ENCODE peak calls at places on chromosome 22, in nine cellular contexts. L is psoas muscle, U is Peyer's patch, I is RWPE1, S is AG09319, K is endothelial cell, A is fibroblast of mammary gland, C is nephron progenitor cell, M is cardiac muscle cell. V is an unnamed sample.

GRCh38 chr22:19851291-19852176 is 3.1 kb downstream of the GNB1L start:
- DNase-seq in U (no peak), C (no peak), A (no peak), K (no peak), I (no peak), S (no peak), M (no peak), L (no peak), V (no peak)

GRCh38 chr22:27397948-27398330 is 403.6 kb downstream of the MN1 start:
- DNase-seq in K (no peak), M (no peak), I (no peak), L (peak), A (peak), S (no peak), U (no peak), C (no peak), V (no peak)

GRCh38 chr22:30009478-30009877 is 70.8 kb upstream of the HORMAD2 start:
- DNase-seq in I (no peak), L (no peak), M (no peak), S (no peak), U (no peak), K (no peak), C (no peak), A (no peak), V (no peak)

GRCh38 chr22:42326786-42327185 is 56.3 kb upstream of the TCF20 start:
- DNase-seq in M (no peak), U (no peak), S (no peak), L (no peak), A (peak), C (no peak), I (no peak), K (no peak), V (no peak)

GRCh38 chr22:28148816-28149465 is 229.9 kb upstream of the PITPNB start:
- DNase-seq in S (no peak), M (no peak), L (no peak), A (peak), K (no peak), C (no peak), U (no peak), I (no peak), V (no peak)

GRCh38 chr22:40531951-40532900 is 104.3 kb downstream of the MRTFA start:
- DNase-seq in I (no peak), S (no peak), M (no peak), U (no peak), K (no peak), C (no peak), A (no peak), L (no peak), V (no peak)

GRCh38 chr22:27911329-27911728 is 7.7 kb downstream of the PITPNB start:
- DNase-seq in A (no peak), U (no peak), S (no peak), L (no peak), C (no peak), I (no peak), K (no peak), M (peak), V (no peak)

GRCh38 chr22:16804882-16805281 is 20.3 kb downstream of the XKR3 start:
- DNase-seq in S (no peak), L (no peak), I (no peak), U (no peak), A (no peak), M (no peak), C (no peak), K (no peak), V (no peak)

GRCh38 chr22:41240377-41241132 is at the start of gene CHADL:
- DNase-seq in U (no peak), C (peak), K (no peak), S (no peak), M (no peak), L (no peak), I (no peak), A (no peak), V (no peak)

GRCh38 chr22:29079218-29079901 is 6.5 kb downstream of the KREMEN1 start:
- DNase-seq in A (no peak), I (no peak), S (peak), M (no peak), U (no peak), C (no peak), K (no peak), L (no peak), V (no peak)

GRCh38 chr22:37777122-37777687 is 30.5 kb upstream of the GCAT start:
- DNase-seq in U (peak), M (no peak), I (peak), C (peak), L (peak), K (no peak), A (peak), S (peak), V (no peak)

GRCh38 chr22:37784829-37785495 is 22.8 kb upstream of the GCAT start:
- DNase-seq in A (no peak), K (no peak), C (no peak), I (no peak), M (no peak), U (no peak), L (no peak), S (no peak), V (no peak)

GRCh38 chr22:37778370-37779009 is 29.2 kb upstream of the GCAT start:
- DNase-seq in A (peak), S (no peak), L (no peak), C (no peak), U (no peak), K (no peak), M (no peak), I (no peak), V (no peak)

GRCh38 chr22:37782340-37783168 is 25.2 kb upstream of the GCAT start:
- DNase-seq in K (no peak), M (no peak), U (no peak), L (no peak), S (no peak), I (no peak), C (no peak), A (peak), V (no peak)

GRCh38 chr22:37781434-37782059 is 26.2 kb upstream of the GCAT start:
- DNase-seq in I (no peak), L (no peak), K (no peak), M (no peak), C (no peak), S (no peak), U (no peak), A (peak), V (no peak)
- TF ChIP-seq CTCF in I (no peak), L (no peak), K (no peak), M (peak), C (no peak), S (peak), U (no peak), A (peak), V (peak)

GRCh38 chr22:38718414-38718813 is 12.7 kb downstream of the GTPBP1 start:
- DNase-seq in L (peak), I (peak), U (no peak), M (no peak), S (peak), K (peak), A (peak), C (no peak), V (no peak)
- TF ChIP-seq CTCF in L (peak), I (peak), U (no peak), M (peak), S (peak), K (peak), A (peak), C (no peak), V (peak)

DNA sequence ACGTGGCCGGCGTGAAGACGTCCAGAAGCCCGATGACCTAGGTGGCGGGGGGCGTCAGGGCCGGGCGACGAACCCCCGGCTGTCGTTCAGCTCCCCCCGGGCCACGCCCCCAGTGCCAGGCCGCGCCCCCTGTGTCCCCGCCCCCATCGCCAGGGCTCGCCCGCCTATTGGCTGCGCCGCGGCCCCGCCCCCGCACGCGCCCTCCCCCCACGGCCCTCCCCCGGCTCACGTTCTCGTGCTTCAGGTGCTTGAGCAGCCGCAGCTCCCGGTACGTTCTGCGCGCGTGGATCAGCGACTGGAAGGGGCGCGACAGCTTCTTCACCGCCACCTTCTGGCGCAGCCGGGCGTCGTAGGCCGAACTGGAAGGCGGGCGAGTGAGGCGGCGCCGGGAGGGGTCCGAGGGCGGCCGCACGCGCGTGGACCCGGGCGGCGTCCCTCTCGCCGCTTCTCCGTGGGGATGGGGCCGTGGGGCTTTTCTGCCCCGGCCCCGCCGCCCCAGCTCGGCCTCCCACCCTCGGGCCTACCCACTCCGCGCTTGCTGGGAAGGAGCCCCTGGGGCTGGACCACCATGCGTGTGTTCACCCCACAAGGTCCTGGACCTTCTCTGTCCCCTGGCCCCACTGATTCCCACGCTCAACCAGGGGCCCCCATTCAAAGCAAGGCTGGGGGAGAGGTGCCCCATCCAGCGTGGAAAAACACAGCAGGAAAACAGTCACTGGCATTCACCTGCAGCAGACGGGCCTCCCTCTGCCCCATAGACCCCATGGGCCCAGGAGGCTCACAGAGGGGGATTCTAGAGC is 2.4 kb downstream of the MAPK11 start:
- DNase-seq in I (peak), U (no peak), K (peak), L (peak), M (peak), C (no peak), S (no peak), A (peak), V (no peak)
- TF ChIP-seq CTCF in I (peak), U (no peak), K (no peak), L (peak), M (peak), C (no peak), S (peak), A (no peak), V (peak)

GRCh38 chr22:31199187-31199586 is 12.9 kb upstream of the LIMK2 start:
- DNase-seq in U (no peak), K (no peak), L (no peak), C (no peak), S (no peak), M (no peak), I (no peak), A (no peak), V (no peak)
- TF ChIP-seq CTCF in U (no peak), K (peak), L (no peak), C (no peak), S (no peak), M (no peak), I (no peak), A (no peak), V (peak)

GRCh38 chr22:43828711-43829447 is 16.8 kb upstream of the EFCAB6 start:
- DNase-seq in I (no peak), A (peak), L (peak), S (no peak), K (no peak), M (peak), U (no peak), C (no peak), V (no peak)
- TF ChIP-seq CTCF in I (no peak), A (no peak), L (peak), S (peak), K (no peak), M (peak), U (no peak), C (no peak), V (peak)

DNA sequence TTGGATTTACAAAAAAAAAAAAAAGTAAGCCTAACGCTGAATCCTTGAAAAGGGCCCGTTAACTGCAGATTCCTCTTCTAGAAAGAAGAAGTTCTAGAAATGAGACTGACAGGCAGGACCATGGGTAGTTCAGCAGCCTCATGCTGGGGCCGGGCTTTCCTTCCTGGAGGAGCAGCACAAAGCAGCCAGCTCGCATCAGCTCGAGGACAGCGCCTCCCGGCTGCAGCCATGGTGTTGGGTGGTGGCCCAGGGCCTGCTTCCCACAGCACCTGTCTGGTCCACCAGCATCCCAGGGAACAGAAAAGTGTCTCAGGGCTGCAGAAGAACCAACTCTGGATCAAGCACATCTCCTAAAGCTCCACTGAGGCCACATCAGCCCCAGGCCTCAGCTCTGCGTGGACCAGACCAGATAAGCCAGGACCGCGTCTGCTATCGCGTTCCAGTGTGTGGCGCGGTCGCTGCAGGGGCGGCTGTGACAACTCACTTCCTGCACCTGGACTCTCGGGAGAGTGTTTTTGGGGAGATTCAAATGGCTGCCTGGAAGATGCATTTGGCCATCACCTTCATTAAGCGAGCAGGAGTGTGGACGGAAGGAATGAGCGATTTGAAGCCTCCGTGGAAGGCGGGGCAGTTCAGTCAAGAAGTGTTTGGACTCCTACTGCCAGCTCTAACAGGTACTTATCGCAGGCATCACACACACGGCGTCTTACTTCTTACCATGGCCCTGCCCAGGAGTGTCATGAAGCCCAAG is 53.5 kb downstream of the MYH9 start:
- DNase-seq in L (no peak), S (no peak), M (no peak), I (no peak), K (peak), U (peak), C (no peak), A (no peak), V (no peak)
- TF ChIP-seq CTCF in L (peak), S (no peak), M (peak), I (no peak), K (no peak), U (no peak), C (no peak), A (no peak), V (peak)

GRCh38 chr22:24554316-24555159 is at the start of gene GUCD1:
- DNase-seq in L (peak), C (peak), K (no peak), A (peak), M (peak), S (no peak), U (peak), I (peak), V (no peak)

GRCh38 chr22:24555160-24555495 is 190 bp upstream of the GUCD1 start:
- DNase-seq in I (peak), U (peak), L (peak), M (peak), S (peak), K (peak), C (peak), A (peak), V (peak)

GRCh38 chr22:24553597-24554315 is 1.2 kb downstream of the GUCD1 start:
- DNase-seq in M (no peak), U (no peak), K (no peak), C (peak), A (no peak), I (peak), S (no peak), L (peak), V (no peak)

GRCh38 chr22:24559471-24559870 is 3.7 kb downstream of the SNRPD3 start:
- DNase-seq in A (no peak), M (peak), L (no peak), S (no peak), U (no peak), C (no peak), K (no peak), I (no peak), V (no peak)

DNA sequence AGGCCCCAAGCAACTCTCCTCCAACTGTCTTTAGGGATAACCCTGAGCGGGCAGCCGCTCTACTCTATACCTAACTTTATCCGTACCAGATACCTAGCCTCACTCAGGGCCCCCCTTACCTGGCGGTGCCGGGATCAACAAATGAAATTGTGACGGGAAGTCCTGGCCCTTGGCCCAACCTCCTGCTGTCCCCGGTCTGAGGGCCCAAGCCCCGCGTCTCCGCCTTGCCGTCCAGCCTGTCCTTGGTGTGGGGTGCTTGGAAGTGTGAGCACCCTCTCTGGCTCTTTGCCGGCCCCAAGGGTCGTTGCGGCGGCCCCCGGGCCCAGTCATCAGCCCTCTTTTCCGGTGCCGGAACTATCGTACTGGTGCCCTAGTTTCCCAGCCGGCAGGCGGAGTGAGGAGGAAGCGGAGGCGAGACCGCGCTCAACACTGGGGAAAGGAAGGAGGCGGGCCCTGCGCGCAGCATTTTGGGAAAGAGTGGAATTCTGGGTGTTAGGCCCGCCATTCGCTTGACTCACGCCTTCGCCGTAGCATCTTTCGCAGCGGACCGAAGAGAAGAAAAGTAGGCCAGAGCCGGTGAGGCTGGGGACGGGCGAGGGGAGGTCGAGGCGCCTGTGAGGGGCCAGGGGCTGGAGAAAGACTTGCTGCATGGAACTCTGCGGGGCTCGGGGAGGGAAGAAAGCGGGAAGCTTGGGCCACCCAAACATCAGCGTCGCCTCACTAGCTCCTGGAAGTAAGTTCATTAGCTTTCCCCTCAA is at the start of gene SNRPD3:
- DNase-seq in I (peak), M (peak), L (peak), S (peak), A (peak), K (peak), U (peak), C (peak), V (no peak)
- TF ChIP-seq CTCF in I (no peak), M (peak), L (peak), S (no peak), A (no peak), K (no peak), U (peak), C (no peak), V (peak)

DNA sequence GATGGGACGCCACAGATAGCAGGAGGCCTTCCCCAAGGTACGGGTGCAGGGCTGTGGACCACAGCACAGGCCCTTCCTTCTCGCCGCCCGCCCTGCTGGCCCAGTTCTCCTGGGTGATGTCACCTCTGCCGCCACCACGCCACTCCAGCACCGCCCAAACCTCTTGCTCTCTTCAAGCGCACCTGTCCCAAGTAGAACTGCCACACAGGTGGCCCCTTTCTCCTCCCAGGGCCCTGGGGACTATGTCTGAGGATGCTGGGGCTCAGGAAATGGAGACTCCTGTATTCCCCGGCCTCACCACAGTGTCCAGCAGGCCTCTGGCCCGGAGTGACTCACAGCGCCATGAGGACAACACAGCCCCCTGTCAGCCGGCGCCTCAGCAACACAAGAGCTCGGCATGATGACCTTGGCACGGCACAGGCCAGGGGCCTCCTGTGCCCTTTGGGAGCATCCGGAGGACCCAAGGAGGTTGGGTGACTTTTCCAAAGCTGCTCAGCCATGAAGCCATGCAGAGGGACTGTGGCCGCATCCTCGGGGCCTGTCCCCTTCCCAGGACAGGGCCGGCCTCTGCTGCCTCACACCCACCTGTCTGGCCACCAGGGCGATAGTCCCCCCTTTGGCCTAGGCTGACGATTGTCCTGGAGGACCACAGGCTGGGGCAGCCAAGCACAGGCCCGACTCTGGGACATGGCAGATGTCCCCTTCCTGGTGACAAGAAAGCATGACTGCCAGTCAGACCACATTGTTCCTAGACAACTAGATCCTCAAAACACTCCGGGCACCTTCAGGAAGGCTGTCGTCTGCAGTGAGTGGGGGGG is 1023.5 kb downstream of the BRD1 start:
- DNase-seq in M (no peak), L (no peak), I (no peak), K (no peak), C (no peak), S (no peak), A (no peak), U (no peak), V (no peak)
- TF ChIP-seq CTCF in M (no peak), L (no peak), I (no peak), K (no peak), C (no peak), S (no peak), A (no peak), U (no peak), V (no peak)

V was measured in chondrocyte.